ENCODE peak calls at places on chromosomes 5 and 9, in five cellular contexts. B is left ventricle myocardium inferior, L is bronchial epithelial cell, G is GM10248, W is right lobe of liver. C is an unnamed sample.

GRCh38 chr5:135571210-135571609 is 7.6 kb downstream of the CXCL14 start:
- DNase-seq in B (no peak), L (no peak), G (no peak), W (no peak), C (no peak)

GRCh38 chr9:112655633-112656032 is 62.3 kb downstream of the INIP start:
- DNase-seq in B (no peak), L (no peak), G (no peak), W (no peak), C (no peak)

GRCh38 chr9:76932778-76933177 is 26.9 kb upstream of the PRUNE2 start:
- DNase-seq in B (no peak), L (no peak), G (no peak), W (no peak), C (no peak)

GRCh38 chr9:36834736-36835135 is 199.3 kb downstream of the PAX5 start:
- DNase-seq in B (no peak), L (no peak), G (no peak), W (no peak), C (no peak)

GRCh38 chr5:63164838-63165237 is 586.2 kb downstream of the LRRC70 start:
- DNase-seq in B (no peak), L (no peak), G (no peak), W (peak), C (no peak)

GRCh38 chr9:95092321-95093072 is 225.0 kb downstream of the FANCC start:
- DNase-seq in B (no peak), L (peak), G (no peak), W (no peak), C (no peak)

GRCh38 chr9:70924380-70924779 is 197.0 kb downstream of the TRPM3 start:
- DNase-seq in B (no peak), L (no peak), G (no peak), W (no peak), C (no peak)

GRCh38 chr5:3317051-3317795 is 278.4 kb upstream of the IRX1 start:
- DNase-seq in B (no peak), L (peak), G (no peak), W (no peak), C (no peak)

GRCh38 chr9:80664327-80665210 is 1024.8 kb downstream of the TLE1 start:
- DNase-seq in B (no peak), L (peak), G (no peak), W (no peak), C (no peak)

GRCh38 chr9:124007468-124008306 is 3.9 kb upstream of the LHX2 start:
- DNase-seq in B (no peak), L (no peak), G (no peak), W (peak), C (no peak)

GRCh38 chr5:82045526-82046267 is 73.9 kb downstream of the ATG10 start:
- DNase-seq in B (no peak), L (peak), G (no peak), W (no peak), C (no peak)

DNA sequence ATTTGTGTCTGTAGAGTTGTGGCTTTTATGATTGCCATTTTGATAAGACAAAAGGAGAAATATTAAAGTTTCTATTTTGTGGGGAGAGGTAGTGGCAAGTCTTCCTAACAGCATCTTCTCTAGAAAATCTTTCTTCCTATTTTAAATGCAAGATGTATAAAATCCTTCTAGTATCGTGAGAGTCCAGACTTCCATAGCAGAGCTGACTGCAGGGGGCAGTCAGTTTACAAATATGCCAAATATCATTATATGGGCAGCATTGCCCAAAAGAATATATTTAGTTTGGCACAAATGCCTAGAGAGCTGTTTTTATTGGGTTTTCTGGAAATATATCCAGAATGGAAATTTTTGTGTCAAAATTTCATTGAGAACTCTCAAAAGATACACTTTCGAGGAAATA is 82.1 kb upstream of the ALDH1A1 start:
- DNase-seq in B (no peak), L (no peak), G (no peak), W (no peak), C (no peak)
- TF ChIP-seq CTCF in B (no peak), L (no peak), G (no peak), W (no peak), C (no peak)

DNA sequence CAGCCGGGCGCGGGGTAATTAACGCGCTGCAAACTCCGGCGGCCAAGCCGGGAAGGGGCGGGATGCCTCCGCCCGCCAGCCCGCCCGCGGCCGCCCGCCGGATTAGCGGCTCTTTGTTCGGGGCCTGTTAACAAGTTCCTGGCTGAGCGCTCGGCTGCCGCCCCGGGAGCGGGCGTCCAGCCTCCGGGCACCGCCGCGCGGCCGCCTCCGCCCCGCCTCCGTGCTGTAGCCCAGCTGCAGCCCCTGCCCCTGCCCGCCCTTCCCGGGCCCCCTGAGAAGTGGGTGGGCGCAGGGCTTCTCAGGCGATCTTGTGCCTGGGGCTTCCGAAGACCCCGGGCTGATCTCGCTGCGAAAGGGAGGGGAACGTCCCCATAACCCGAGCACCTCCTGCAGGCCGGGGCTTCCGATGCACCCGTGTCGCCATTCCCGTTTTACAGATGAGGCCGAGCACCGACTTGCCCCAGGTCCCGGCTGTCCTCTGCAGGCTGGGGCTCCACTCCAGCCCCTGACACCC is 7.6 kb downstream of the UNC5A start:
- DNase-seq in B (no peak), L (no peak), G (no peak), W (no peak), C (no peak)
- TF ChIP-seq CTCF in B (peak), L (peak), G (peak), W (no peak), C (no peak)

GRCh38 chr9:101387871-101388506 is 3.2 kb upstream of the BAAT start:
- DNase-seq in B (no peak), L (peak), G (no peak), W (no peak), C (no peak)

GRCh38 chr9:101393135-101393534 is 5.3 kb downstream of the MRPL50 start:
- DNase-seq in B (no peak), L (no peak), G (no peak), W (no peak), C (no peak)

GRCh38 chr9:101383361-101383760 is 1.4 kb downstream of the BAAT start:
- DNase-seq in B (no peak), L (no peak), G (no peak), W (no peak), C (no peak)

GRCh38 chr9:101388507-101388993 is 3.7 kb upstream of the BAAT start:
- DNase-seq in B (no peak), L (peak), G (no peak), W (no peak), C (no peak)
- TF ChIP-seq CTCF in B (no peak), L (peak), G (peak), W (peak), C (no peak)

DNA sequence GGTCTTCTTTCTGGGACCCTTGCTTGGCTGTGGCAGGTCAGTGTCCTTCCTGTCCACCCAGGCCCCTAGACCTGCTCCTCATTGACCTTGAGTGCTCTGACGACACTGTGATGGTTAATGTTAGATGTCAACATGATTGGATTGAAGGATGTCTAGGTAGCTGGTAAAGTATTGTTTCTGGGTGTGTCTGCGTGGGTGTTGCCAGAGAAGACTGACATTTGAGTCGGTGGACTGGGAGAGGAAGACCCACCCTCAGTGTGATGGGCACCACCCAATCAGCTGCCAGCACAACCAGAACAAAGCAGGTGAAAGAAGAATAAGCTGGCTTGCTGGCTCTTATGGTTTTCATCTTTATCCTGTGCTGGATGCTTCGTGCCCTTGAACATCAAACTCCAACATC is 74.5 kb downstream of the CFAP90 start:
- DNase-seq in B (no peak), L (no peak), G (no peak), W (no peak), C (no peak)
- TF ChIP-seq CTCF in B (no peak), L (no peak), G (no peak), W (no peak), C (no peak)

GRCh38 chr5:9173281-9174048 is 372.4 kb downstream of the SEMA5A start:
- DNase-seq in B (no peak), L (peak), G (no peak), W (no peak), C (no peak)

GRCh38 chr5:9174446-9174845 is 371.4 kb downstream of the SEMA5A start:
- DNase-seq in B (no peak), L (no peak), G (no peak), W (no peak), C (no peak)

GRCh38 chr5:9176641-9177040 is 369.2 kb downstream of the SEMA5A start:
- DNase-seq in B (no peak), L (no peak), G (no peak), W (no peak), C (no peak)
- TF ChIP-seq CTCF in B (no peak), L (no peak), G (no peak), W (no peak), C (no peak)

GRCh38 chr5:42915306-42915866 is 103.7 kb upstream of the SELENOP start:
- DNase-seq in B (no peak), L (no peak), G (no peak), W (no peak), C (no peak)

GRCh38 chr5:42908509-42909488 is 97.1 kb upstream of the SELENOP start:
- DNase-seq in B (peak), L (peak), G (peak), W (peak), C (peak)

GRCh38 chr5:42908086-42908485 is 96.4 kb upstream of the SELENOP start:
- DNase-seq in B (no peak), L (no peak), G (no peak), W (no peak), C (no peak)

DNA sequence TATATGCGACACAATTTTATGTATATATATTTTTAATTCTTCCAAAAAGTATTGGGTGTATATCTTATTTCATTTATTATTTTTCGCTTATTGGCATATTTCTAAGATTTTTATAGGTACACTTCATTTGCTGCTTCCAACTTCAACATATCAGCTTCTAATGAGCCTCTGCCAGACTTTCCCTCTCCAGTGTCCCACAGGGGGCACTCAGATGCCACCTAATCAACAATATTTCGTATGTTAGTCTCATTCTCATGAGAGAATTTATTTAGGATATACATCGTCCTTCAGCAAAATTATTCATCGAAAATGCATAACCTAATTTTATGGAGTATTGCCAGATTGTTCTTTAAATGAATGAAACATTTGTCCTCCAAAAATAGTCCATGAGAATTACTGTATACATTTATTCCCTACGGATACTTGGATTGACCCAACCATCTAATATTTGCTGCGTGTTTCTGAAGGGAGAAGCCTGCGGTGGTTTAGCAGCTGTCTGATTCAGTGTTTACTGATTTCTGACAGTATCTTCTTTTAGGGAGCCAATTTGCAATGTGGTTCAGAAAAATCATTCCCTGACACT is 100.6 kb upstream of the SELENOP start:
- DNase-seq in B (no peak), L (peak), G (no peak), W (no peak), C (no peak)
- TF ChIP-seq CTCF in B (peak), L (peak), G (peak), W (no peak), C (no peak)

GRCh38 chr9:96107436-96107835 is 194.5 kb downstream of the HSD17B3 start:
- DNase-seq in B (no peak), L (no peak), G (no peak), W (no peak), C (no peak)
- TF ChIP-seq CTCF in B (no peak), L (no peak), G (no peak), W (no peak), C (no peak)